ENCODE peak calls at places on chromosomes 2 and 18, in five cellular contexts. T, H, I, S and A are unnamed samples. For H3K4me1, the result is how much of the 10 kb centered on the place peaks cover.

GRCh38 chr2:217071416-217071815 is 211.6 kb upstream of the TNP1 start:
- DNase-seq in S (peak), H (no peak), T (no peak), I (no peak), A (peak)

GRCh38 chr18:76937597-76937996 is 115.2 kb downstream of the ZNF236 start:
- DNase-seq in H (no peak), S (peak), I (no peak), T (no peak), A (no peak)

GRCh38 chr2:206989306-206989705 is 50.0 kb downstream of the CPO start:
- DNase-seq in I (peak), T (no peak), S (peak), H (peak), A (peak)

GRCh38 chr2:159615936-159616733 is at the start of gene BAZ2B:
- DNase-seq in S (peak), H (no peak), T (peak), I (peak), A (peak)

GRCh38 chr2:240129731-240130392 is 6.2 kb downstream of the COPS9 start:
- DNase-seq in S (no peak), T (no peak), I (peak), H (no peak), A (no peak)

GRCh38 chr2:8148260-8148880 is 533.5 kb upstream of the ID2 start:
- DNase-seq in H (no peak), I (no peak), S (peak), T (no peak), A (peak)

GRCh38 chr2:190149942-190150341 is 87.4 kb upstream of the MSTN start:
- DNase-seq in T (no peak), I (peak), S (no peak), H (no peak), A (no peak)

GRCh38 chr2:239955086-239955988 is 69.8 kb downstream of the NDUFA10 start:
- DNase-seq in H (no peak), I (no peak), T (no peak), S (no peak), A (no peak)

GRCh38 chr2:195622966-195623365 is 34.1 kb upstream of the SLC39A10 start:
- DNase-seq in S (peak), I (no peak), T (no peak), H (no peak), A (no peak)

GRCh38 chr2:109694190-109694589 is 80.0 kb downstream of the SOWAHC start:
- DNase-seq in S (peak), H (no peak), T (no peak), I (no peak), A (peak)

GRCh38 chr18:35703043-35703688 is 121.6 kb downstream of the GALNT1 start:
- DNase-seq in H (no peak), I (no peak), S (no peak), T (no peak), A (peak)

GRCh38 chr2:120175000-120175581 is 48.1 kb downstream of the TMEM185B start:
- DNase-seq in S (peak), H (no peak), I (no peak), T (peak), A (peak)

GRCh38 chr2:45841752-45842407 is 190.4 kb downstream of the PRKCE start:
- DNase-seq in S (no peak), T (no peak), I (no peak), H (no peak), A (no peak)

GRCh38 chr18:8657873-8658521 is 47.4 kb upstream of the MTCL1 start:
- DNase-seq in T (peak), S (no peak), H (no peak), I (peak), A (no peak)

GRCh38 chr2:120869036-120869435 is 133.4 kb downstream of the GLI2 start:
- DNase-seq in H (no peak), S (no peak), T (no peak), I (no peak), A (no peak)

GRCh38 chr2:128269358-128270305 is 49.0 kb downstream of the HS6ST1 start:
- DNase-seq in S (no peak), T (no peak), I (peak), H (no peak), A (no peak)

GRCh38 chr2:165874445-165875039 is 79.0 kb downstream of the TTC21B start:
- DNase-seq in T (peak), S (peak), I (no peak), H (no peak), A (peak)

GRCh38 chr2:1989216-1989615 is 244.9 kb upstream of the PXDN start:
- DNase-seq in I (no peak), H (no peak), S (no peak), T (no peak), A (no peak)

GRCh38 chr18:44788334-44788733 is 107.6 kb downstream of the SETBP1 start:
- DNase-seq in I (no peak), H (no peak), S (no peak), T (no peak), A (peak)
- H3K4me1 ChIP-seq in I (under half), H (under half), S (under half), T (under half), A (under half)

GRCh38 chr2:101574622-101575021 is 99.7 kb upstream of the RFX8 start:
- DNase-seq in I (no peak), T (no peak), S (peak), H (no peak), A (no peak)
- H2BK12ac ChIP-seq in I (no peak), T (no peak), S (no peak), H (no peak), A (no peak)

DNA sequence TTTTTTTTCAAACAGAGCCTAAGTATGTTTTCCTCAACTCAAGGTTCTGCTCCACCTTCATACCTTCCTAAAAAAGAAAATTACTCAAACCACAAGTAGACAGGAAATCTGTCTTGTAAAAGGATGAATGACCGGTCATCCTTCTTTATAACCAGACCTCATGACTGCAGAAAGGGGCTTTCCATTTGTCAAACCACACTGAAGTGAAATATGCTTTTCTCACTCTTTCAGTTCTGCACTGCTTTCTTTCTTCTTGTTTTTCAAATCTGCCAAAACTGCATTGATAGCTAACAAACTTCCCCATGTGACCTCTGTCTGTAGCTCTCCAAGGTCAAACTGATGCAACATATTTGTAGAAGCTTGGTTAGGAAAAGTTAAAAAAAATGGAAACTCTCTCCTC is 308.9 kb upstream of the CCDC68 start:
- DNase-seq in S (no peak), T (no peak), I (no peak), H (no peak), A (peak)
- H3K4me1 ChIP-seq in S (under half), T (under half), I (under half), H (under half), A (under half)

GRCh38 chr18:10142056-10142455 is 228.2 kb downstream of the VAPA start:
- DNase-seq in I (no peak), H (no peak), T (no peak), S (no peak), A (no peak)

GRCh38 chr18:10141559-10141958 is 227.7 kb downstream of the VAPA start:
- DNase-seq in S (peak), T (no peak), H (no peak), I (no peak), A (no peak)

GRCh38 chr18:10143601-10144000 is 229.8 kb downstream of the VAPA start:
- DNase-seq in H (no peak), I (no peak), S (no peak), T (no peak), A (peak)

GRCh38 chr18:10140928-10141327 is 227.1 kb downstream of the VAPA start:
- DNase-seq in T (no peak), I (no peak), H (no peak), S (peak), A (peak)

GRCh38 chr18:10142496-10143160 is 228.8 kb downstream of the VAPA start:
- DNase-seq in T (no peak), I (no peak), S (peak), H (no peak), A (peak)
- H2BK12ac ChIP-seq in T (no peak), I (no peak), S (no peak), H (no peak), A (peak)

GRCh38 chr2:75044291-75044690 is 85.8 kb downstream of the POLE4 start:
- DNase-seq in I (no peak), T (no peak), H (no peak), S (no peak), A (no peak)

GRCh38 chr2:75041791-75042231 is 83.4 kb downstream of the POLE4 start:
- DNase-seq in T (no peak), H (no peak), I (no peak), S (no peak), A (no peak)

GRCh38 chr2:75047907-75048625 is 89.6 kb downstream of the POLE4 start:
- DNase-seq in I (no peak), S (peak), H (no peak), T (no peak), A (peak)

GRCh38 chr2:75042823-75043222 is 84.4 kb downstream of the POLE4 start:
- DNase-seq in H (no peak), T (no peak), S (no peak), I (no peak), A (no peak)

DNA sequence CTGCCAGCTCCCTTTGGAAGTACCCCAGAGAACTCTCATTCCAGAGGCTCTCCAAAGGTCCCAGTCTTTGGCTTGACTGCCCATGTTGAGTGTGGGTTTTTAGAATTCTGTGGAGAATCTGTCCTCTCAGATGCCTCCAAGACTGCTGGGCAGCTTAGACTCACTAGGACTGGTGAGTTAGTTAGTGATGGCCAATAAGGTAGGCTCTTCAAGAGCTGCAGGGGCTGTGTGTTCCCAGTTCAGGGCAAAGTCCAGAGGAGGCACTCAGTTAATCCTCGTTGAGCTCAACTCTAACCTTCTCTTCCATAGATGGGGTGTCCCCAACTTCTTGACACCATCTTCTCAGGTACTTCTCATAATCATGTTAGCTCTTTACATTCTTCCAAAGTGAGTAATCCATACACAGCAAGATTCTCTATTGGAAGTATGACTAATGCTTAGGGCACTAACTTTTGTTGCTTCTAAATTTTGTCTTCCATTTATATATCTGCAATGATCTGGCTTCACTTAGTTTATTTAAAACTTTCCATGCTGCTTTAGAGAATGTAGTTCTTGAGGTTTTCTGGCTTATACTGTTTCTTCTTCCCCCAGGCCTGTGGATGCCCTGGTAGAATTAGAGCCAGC is 88.9 kb downstream of the POLE4 start:
- DNase-seq in H (no peak), I (no peak), T (no peak), S (peak), A (peak)
- H3K4me1 ChIP-seq in H (under half), I (under half), T (under half), S (under half), A (under half)

GRCh38 chr2:174551697-174552096 is 45.9 kb downstream of the WIPF1 start:
- DNase-seq in S (no peak), T (no peak), H (no peak), I (no peak), A (no peak)
- H2BK12ac ChIP-seq in S (no peak), T (no peak), H (no peak), I (no peak), A (no peak)

DNA sequence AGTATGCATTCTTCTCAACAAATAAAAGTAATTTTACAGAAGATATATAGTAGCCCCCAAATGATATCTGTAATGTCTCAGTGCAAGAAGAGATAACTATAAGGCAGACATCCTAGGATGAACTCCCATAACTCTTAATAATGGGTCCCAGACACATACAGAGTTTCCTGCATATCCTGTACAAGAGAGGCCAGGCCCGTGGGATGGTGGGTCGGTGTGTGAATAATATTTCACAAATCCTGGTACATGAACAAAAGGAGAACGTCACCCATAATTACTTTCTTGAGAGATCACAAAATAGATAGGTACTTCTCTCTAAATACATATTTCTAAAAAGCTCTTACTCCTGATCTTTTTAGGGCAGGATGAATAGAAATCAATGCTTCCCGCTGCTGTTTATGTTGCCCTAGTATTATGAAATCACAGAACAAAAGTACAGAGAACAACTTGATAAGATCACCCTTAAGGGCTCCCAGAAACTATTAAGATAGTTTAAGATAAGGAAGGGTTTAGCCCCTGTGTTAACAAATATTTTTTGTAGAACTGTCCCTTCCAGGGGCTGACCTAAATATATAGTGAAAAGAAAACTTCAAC is 5.4 kb downstream of the IRS1 start:
- DNase-seq in I (no peak), S (no peak), H (no peak), T (no peak), A (peak)
- H3K4me1 ChIP-seq in I (under half), S (under half), H (under half), T (under half), A (under half)

GRCh38 chr2:98795535-98795902 is 64.6 kb upstream of the MGAT4A start:
- DNase-seq in T (no peak), H (no peak), S (peak), I (no peak), A (no peak)

GRCh38 chr2:98796775-98797544 is 66.0 kb upstream of the MGAT4A start:
- DNase-seq in I (no peak), H (no peak), T (no peak), S (no peak), A (no peak)

GRCh38 chr2:98793275-98793674 is 62.3 kb upstream of the MGAT4A start:
- DNase-seq in T (no peak), H (no peak), S (peak), I (no peak), A (no peak)

GRCh38 chr2:98795903-98796676 is 65.2 kb upstream of the MGAT4A start:
- DNase-seq in S (peak), H (no peak), I (no peak), T (no peak), A (no peak)

DNA sequence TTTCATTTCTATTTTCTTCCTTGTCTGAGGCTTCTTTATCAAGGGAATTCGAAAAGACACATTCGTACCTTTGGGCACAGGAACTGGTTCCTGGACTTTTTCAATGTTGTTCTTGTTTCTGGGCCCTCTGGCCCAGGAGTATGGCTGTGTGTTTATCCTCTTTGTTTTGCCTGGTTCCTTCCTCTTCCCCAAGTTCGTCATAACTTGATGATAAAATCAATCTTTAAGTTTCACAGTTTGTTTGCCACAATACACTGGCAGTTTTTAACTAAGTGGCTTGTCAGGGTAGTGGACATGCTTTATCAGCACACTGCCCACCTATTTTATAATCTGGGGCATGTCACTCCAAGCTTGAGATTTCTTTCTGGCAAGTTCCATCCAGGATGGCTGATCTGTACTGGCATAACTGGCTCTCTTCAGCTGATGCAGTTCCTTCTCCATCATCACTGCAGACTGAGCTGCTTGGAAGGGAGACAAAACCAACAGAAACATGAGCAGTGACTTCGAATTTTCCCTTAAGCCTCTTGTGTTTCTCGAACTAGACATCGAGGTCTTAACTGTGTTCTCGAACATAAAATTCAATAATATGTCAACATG is 63.4 kb upstream of the MGAT4A start:
- DNase-seq in I (peak), S (peak), T (no peak), H (no peak), A (no peak)
- H2BK12ac ChIP-seq in I (no peak), S (peak), T (no peak), H (no peak), A (no peak)